ENCODE peak calls at places on chromosomes 7 and 10, in seven cellular contexts. G, V, T, J, P, Y and M are unnamed samples.

GRCh38 chr7:112587504-112587903 is 106.7 kb downstream of the LSMEM1 start:
- DNase-seq in G (no peak), V (no peak), T (no peak), J (no peak), P (no peak), Y (no peak), M (no peak)

GRCh38 chr7:98878365-98879197 is at the start of gene TRRAP:
- DNase-seq in G (peak; percentile 82), V (no peak), T (peak; percentile 74), J (peak; percentile 71), P (peak; percentile 87), Y (peak; percentile 68), M (peak; percentile 75)

GRCh38 chr10:23693895-23694294 is 255.0 kb downstream of the OTUD1 start:
- DNase-seq in G (no peak), V (no peak), T (no peak), J (no peak), P (no peak), Y (no peak), M (no peak)

GRCh38 chr7:6252310-6252709 is 20.1 kb downstream of the CYTH3 start:
- DNase-seq in G (no peak), V (no peak), T (no peak), J (no peak), P (peak; percentile 83), Y (no peak), M (no peak)

GRCh38 chr7:112131016-112131415 is 75.2 kb downstream of the DOCK4 start:
- DNase-seq in G (no peak), V (no peak), T (no peak), J (no peak), P (no peak), Y (no peak), M (no peak)

GRCh38 chr7:46286957-46287356 is 365.9 kb upstream of the IGFBP3 start:
- DNase-seq in G (no peak), V (no peak), T (no peak), J (no peak), P (no peak), Y (no peak), M (no peak)

GRCh38 chr7:380724-381210 is 90.8 kb downstream of the FOXL3 start:
- DNase-seq in G (peak; percentile 56), V (no peak), T (no peak), J (no peak), P (no peak), Y (no peak), M (peak; percentile 23)

GRCh38 chr10:94687625-94688248 is 4.2 kb downstream of the CYP2C18 start:
- DNase-seq in G (no peak), V (no peak), T (no peak), J (no peak), P (no peak), Y (no peak), M (no peak)

GRCh38 chr10:23422003-23422411 is 16.9 kb upstream of the OTUD1 start:
- DNase-seq in G (no peak), V (no peak), T (no peak), J (no peak), P (no peak), Y (no peak), M (no peak)

GRCh38 chr7:98287486-98287959 is 6.0 kb downstream of the BRI3 start:
- DNase-seq in G (no peak), V (peak; percentile 43), T (peak; percentile 82), J (no peak), P (no peak), Y (no peak), M (peak; percentile 75)

GRCh38 chr10:97059872-97060205 is 125.9 kb downstream of the SLIT1 start:
- DNase-seq in G (no peak), V (no peak), T (no peak), J (no peak), P (no peak), Y (no peak), M (no peak)

GRCh38 chr7:65448824-65449504 is 75.3 kb downstream of the ZNF92 start:
- DNase-seq in G (no peak), V (no peak), T (no peak), J (peak; percentile 15), P (peak; percentile 89), Y (no peak), M (no peak)

DNA sequence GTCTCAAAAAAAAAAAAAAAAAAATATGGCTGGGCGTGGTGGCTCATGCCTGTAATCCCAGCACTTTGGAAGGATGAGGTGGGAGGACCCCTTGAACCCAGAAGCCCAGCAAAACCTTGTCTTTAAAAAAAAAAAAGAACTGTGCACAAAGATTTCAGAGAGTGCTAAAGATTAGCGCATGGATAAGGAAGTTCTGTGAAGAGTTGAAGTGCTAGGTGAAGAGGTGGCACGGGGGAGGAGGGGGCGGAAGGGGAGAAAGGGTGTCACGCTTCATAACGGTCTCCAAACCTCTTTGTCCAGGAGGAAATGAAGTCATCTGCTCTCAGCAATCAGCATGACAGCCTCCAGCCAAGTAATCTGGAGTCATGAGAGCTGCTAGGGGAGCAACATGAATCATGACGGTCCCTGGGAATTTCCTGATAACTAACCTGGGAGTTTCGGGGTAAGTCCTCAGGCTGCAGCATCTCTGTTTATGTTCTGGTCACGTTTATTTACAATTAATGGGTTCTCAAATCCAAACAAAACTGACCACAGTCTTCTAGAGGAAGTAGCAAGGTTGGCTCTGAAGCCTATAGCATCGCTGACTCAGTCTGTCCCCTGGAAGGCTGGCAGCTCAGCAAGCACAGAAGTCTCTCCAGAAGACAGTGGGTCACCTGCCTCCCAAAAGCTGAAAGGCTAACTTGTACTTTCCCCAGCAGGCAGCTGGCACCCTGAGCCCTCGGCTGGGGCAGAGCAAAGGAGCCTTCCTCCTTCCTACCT is 1.9 kb upstream of the PLAU start:
- DNase-seq in G (peak; percentile 76), V (no peak), T (peak; percentile 54), J (peak; percentile 97), P (peak; percentile 96), Y (peak; percentile 48), M (no peak)
- H3K4me1 ChIP-seq in G (no peaks in the 10 kb centered on the region), V (peaks cover 14% of the 10 kb centered on the region), T (peaks cover 17% of the 10 kb centered on the region), J (peaks cover 46% of the 10 kb centered on the region), P (peaks cover 51% of the 10 kb centered on the region), Y (no peaks in the 10 kb centered on the region), M (peaks cover 66% of the 10 kb centered on the region)

GRCh38 chr7:151408839-151409554 is 841 bp downstream of the WDR86 start:
- DNase-seq in G (no peak), V (peak; percentile 43), T (peak; percentile 31), J (no peak), P (no peak), Y (no peak), M (no peak)
- H3K27ac ChIP-seq in G (no peak overlapping the region), V (no peak overlapping the region), T (no peak overlapping the region), J (no peak overlapping the region), P (no peak overlapping the region), Y (peak overlapping the region; percentile 70), M (peak overlapping the region; percentile 83)

DNA sequence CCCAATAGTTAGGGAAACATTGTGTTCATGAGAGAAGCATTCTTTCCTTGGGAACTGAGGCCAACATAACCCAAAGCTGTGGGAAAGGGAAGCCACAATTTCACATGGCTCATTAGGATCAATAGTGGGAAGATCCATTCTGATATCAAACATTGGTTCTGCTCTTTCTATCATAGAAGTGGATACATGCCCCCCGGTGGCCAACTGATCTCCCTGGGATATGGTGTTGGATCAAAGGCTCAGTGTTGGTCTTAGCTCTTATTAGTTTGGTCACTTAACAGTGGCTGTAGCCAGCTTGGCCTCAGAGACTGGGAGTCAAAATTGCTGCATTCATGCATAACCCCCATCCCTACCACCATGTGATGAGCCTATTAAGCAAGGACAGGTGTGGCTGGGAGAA is 6.7 kb upstream of the GIMAP4 start:
- DNase-seq in G (no peak), V (no peak), T (no peak), J (no peak), P (no peak), Y (no peak), M (no peak)
- H3K4me1 ChIP-seq in G (no peaks in the 10 kb centered on the region), V (peaks cover 2% of the 10 kb centered on the region), T (no peaks in the 10 kb centered on the region), J (no peaks in the 10 kb centered on the region), P (no peaks in the 10 kb centered on the region), Y (no peaks in the 10 kb centered on the region), M (no peaks in the 10 kb centered on the region)

GRCh38 chr10:58752665-58753064 is 240.0 kb downstream of the BICC1 start:
- DNase-seq in G (no peak), V (no peak), T (no peak), J (no peak), P (no peak), Y (no peak), M (no peak)

GRCh38 chr10:58753425-58753824 is 240.8 kb downstream of the BICC1 start:
- DNase-seq in G (no peak), V (no peak), T (no peak), J (no peak), P (peak; percentile 31), Y (no peak), M (no peak)

GRCh38 chr10:58756126-58756525 is 243.5 kb downstream of the BICC1 start:
- DNase-seq in G (no peak), V (no peak), T (no peak), J (peak; percentile 45), P (peak; percentile 70), Y (no peak), M (no peak)

GRCh38 chr10:58755688-58756087 is 243.0 kb downstream of the BICC1 start:
- DNase-seq in G (no peak), V (no peak), T (no peak), J (peak; percentile 33), P (peak; percentile 94), Y (peak; percentile 42), M (no peak)

DNA sequence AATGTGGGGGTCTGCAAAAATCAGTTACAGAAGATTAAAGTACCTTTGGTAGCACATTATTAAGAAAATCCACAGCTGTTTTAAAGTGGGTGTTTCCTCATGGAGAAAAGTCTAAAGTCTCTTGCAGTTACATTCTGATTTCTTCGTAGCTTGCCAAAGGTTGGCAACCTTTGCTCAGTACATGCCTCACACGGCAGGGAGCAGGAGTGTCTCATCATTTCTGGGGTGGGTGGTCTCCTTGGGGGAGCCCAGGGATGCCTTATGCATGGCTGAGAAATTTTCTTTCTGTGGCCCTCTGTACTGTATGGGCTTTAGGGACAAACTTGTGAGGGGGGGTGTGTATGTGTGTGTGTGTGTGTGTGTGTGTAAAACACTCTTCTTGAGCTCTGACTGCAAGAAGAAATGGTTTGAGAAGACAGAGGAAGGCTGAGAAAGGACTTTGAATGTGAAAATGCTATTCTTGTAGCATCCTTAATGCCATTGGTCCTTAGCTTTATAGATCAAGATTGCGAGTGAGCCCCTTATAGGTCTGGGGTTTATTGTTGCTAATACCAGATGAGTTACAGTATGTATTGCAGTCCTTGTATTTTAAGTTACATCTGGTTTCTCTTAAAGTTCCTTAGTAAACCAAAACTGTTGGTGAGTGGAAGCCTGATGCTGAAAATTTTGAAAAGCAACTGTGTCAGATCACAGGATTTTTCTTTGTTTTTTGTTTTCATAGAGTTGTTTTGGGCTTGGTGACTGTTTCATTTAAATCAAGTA is 241.9 kb downstream of the BICC1 start:
- DNase-seq in G (no peak), V (no peak), T (no peak), J (no peak), P (peak; percentile 53), Y (no peak), M (no peak)
- H3K27ac ChIP-seq in G (peak overlapping the region; percentile 73), V (no peak overlapping the region), T (no peak overlapping the region), J (peak overlapping the region; percentile 44), P (peak overlapping the region; percentile 97), Y (peak overlapping the region; percentile 67), M (no peak overlapping the region)

GRCh38 chr10:122466866-122467470 is 5.6 kb downstream of the HTRA1 start:
- DNase-seq in G (no peak), V (no peak), T (no peak), J (no peak), P (no peak), Y (no peak), M (no peak)
- H3K4me1 ChIP-seq in G (no peaks in the 10 kb centered on the region), V (peaks cover 3% of the 10 kb centered on the region), T (peaks cover 15% of the 10 kb centered on the region), J (peaks cover 19% of the 10 kb centered on the region), P (peaks cover 35% of the 10 kb centered on the region), Y (no peaks in the 10 kb centered on the region), M (peaks cover 48% of the 10 kb centered on the region)

GRCh38 chr7:109772161-109772560 is 1202.5 kb downstream of the DNAJB9 start:
- DNase-seq in G (no peak), V (no peak), T (no peak), J (no peak), P (no peak), Y (no peak), M (no peak)
- H3K27ac ChIP-seq in G (no peak overlapping the region), V (no peak overlapping the region), T (no peak overlapping the region), J (no peak overlapping the region), P (no peak overlapping the region), Y (no peak overlapping the region), M (no peak overlapping the region)